ENCODE peak calls at places on chromosomes 5 and 9, in seven cellular contexts. One of them, this sample, is unnamed.

GRCh38 chr9:113635586-113635985 is 172.1 kb downstream of the RGS3 start:
- DNase-seq in amniotic stem cell: no peak
- DNase-seq in M059J: no peak
- DNase-seq in posterior cingulate gyrus: no peak
- DNase-seq in HuH-7: no peak
- DNase-seq in nucleus accumbens: no peak
- DNase-seq in T-helper 2 cell: no peak
- DNase-seq in this sample: no peak

GRCh38 chr5:172561151-172561550 is 79.9 kb upstream of the NEURL1B start:
- DNase-seq in amniotic stem cell: no peak
- DNase-seq in M059J: peak
- DNase-seq in posterior cingulate gyrus: no peak
- DNase-seq in HuH-7: no peak
- DNase-seq in nucleus accumbens: no peak
- DNase-seq in T-helper 2 cell: no peak
- DNase-seq in this sample: no peak

GRCh38 chr5:144191998-144192397 is 21.3 kb downstream of the KCTD16 start:
- DNase-seq in amniotic stem cell: peak
- DNase-seq in M059J: peak
- DNase-seq in posterior cingulate gyrus: no peak
- DNase-seq in HuH-7: no peak
- DNase-seq in nucleus accumbens: no peak
- DNase-seq in T-helper 2 cell: no peak
- DNase-seq in this sample: peak

GRCh38 chr9:129280236-129281231 is 102.5 kb upstream of the IER5L start:
- DNase-seq in amniotic stem cell: no peak
- DNase-seq in M059J: no peak
- DNase-seq in posterior cingulate gyrus: peak
- DNase-seq in HuH-7: no peak
- DNase-seq in nucleus accumbens: peak
- DNase-seq in T-helper 2 cell: no peak
- DNase-seq in this sample: no peak

GRCh38 chr5:1325191-1325741 is 19.6 kb downstream of the CLPTM1L start:
- DNase-seq in amniotic stem cell: no peak
- DNase-seq in M059J: no peak
- DNase-seq in posterior cingulate gyrus: no peak
- DNase-seq in HuH-7: no peak
- DNase-seq in nucleus accumbens: no peak
- DNase-seq in T-helper 2 cell: no peak
- DNase-seq in this sample: no peak

GRCh38 chr5:8923516-8923915 is 622.4 kb downstream of the SEMA5A start:
- DNase-seq in amniotic stem cell: no peak
- DNase-seq in M059J: no peak
- DNase-seq in posterior cingulate gyrus: no peak
- DNase-seq in HuH-7: no peak
- DNase-seq in nucleus accumbens: no peak
- DNase-seq in T-helper 2 cell: no peak
- DNase-seq in this sample: no peak

GRCh38 chr9:126885089-126885753 is 24.8 kb downstream of the ZBTB34 start:
- DNase-seq in amniotic stem cell: no peak
- DNase-seq in M059J: no peak
- DNase-seq in posterior cingulate gyrus: no peak
- DNase-seq in HuH-7: peak
- DNase-seq in nucleus accumbens: no peak
- DNase-seq in T-helper 2 cell: no peak
- DNase-seq in this sample: no peak

GRCh38 chr5:150588495-150588890 is 52.0 kb upstream of the SYNPO start:
- DNase-seq in amniotic stem cell: no peak
- DNase-seq in M059J: no peak
- DNase-seq in posterior cingulate gyrus: no peak
- DNase-seq in HuH-7: no peak
- DNase-seq in nucleus accumbens: no peak
- DNase-seq in T-helper 2 cell: no peak
- DNase-seq in this sample: no peak

GRCh38 chr5:143017992-143018391 is 247.8 kb downstream of the ARHGAP26 start:
- DNase-seq in amniotic stem cell: no peak
- DNase-seq in M059J: no peak
- DNase-seq in posterior cingulate gyrus: no peak
- DNase-seq in HuH-7: no peak
- DNase-seq in nucleus accumbens: no peak
- DNase-seq in T-helper 2 cell: no peak
- DNase-seq in this sample: no peak

GRCh38 chr5:6730807-6731206 is 17.6 kb downstream of the TENT4A start:
- DNase-seq in amniotic stem cell: no peak
- DNase-seq in M059J: no peak
- DNase-seq in posterior cingulate gyrus: no peak
- DNase-seq in HuH-7: peak
- DNase-seq in nucleus accumbens: no peak
- DNase-seq in T-helper 2 cell: no peak
- DNase-seq in this sample: no peak

GRCh38 chr5:175109058-175109755 is 334.8 kb downstream of the DRD1 start:
- DNase-seq in amniotic stem cell: no peak
- DNase-seq in M059J: no peak
- DNase-seq in posterior cingulate gyrus: no peak
- DNase-seq in HuH-7: no peak
- DNase-seq in nucleus accumbens: no peak
- DNase-seq in T-helper 2 cell: no peak
- DNase-seq in this sample: no peak

GRCh38 chr5:172411423-172412111 is 42.8 kb downstream of the SH3PXD2B start:
- DNase-seq in amniotic stem cell: no peak
- DNase-seq in M059J: peak
- DNase-seq in posterior cingulate gyrus: no peak
- DNase-seq in HuH-7: no peak
- DNase-seq in nucleus accumbens: no peak
- DNase-seq in T-helper 2 cell: peak
- DNase-seq in this sample: no peak

GRCh38 chr9:8224381-8224791 is 424.8 kb upstream of the DMAC1 start:
- DNase-seq in amniotic stem cell: no peak
- DNase-seq in M059J: no peak
- DNase-seq in posterior cingulate gyrus: no peak
- DNase-seq in HuH-7: no peak
- DNase-seq in nucleus accumbens: no peak
- DNase-seq in T-helper 2 cell: no peak
- DNase-seq in this sample: no peak

GRCh38 chr5:3007577-3007976 is 256.1 kb upstream of the IRX2 start:
- DNase-seq in amniotic stem cell: no peak
- DNase-seq in M059J: no peak
- DNase-seq in posterior cingulate gyrus: no peak
- DNase-seq in HuH-7: no peak
- DNase-seq in nucleus accumbens: no peak
- DNase-seq in T-helper 2 cell: no peak
- DNase-seq in this sample: no peak

GRCh38 chr5:143154495-143155375 is 248.8 kb downstream of the NR3C1 start:
- DNase-seq in amniotic stem cell: peak
- DNase-seq in M059J: peak
- DNase-seq in posterior cingulate gyrus: no peak
- DNase-seq in HuH-7: no peak
- DNase-seq in nucleus accumbens: no peak
- DNase-seq in T-helper 2 cell: no peak
- DNase-seq in this sample: no peak

GRCh38 chr9:92666912-92667532 is 2.9 kb downstream of the IPPK start:
- DNase-seq in amniotic stem cell: no peak
- DNase-seq in M059J: no peak
- DNase-seq in posterior cingulate gyrus: no peak
- DNase-seq in HuH-7: no peak
- DNase-seq in nucleus accumbens: no peak
- DNase-seq in T-helper 2 cell: no peak
- DNase-seq in this sample: no peak